ENCODE peak calls at places on chromosomes 3 and 15, in four cellular contexts. N is adrenal gland, F is GM06990, L is dorsolateral prefrontal cortex. R is an unnamed sample.

GRCh38 chr3:51568041-51568440 is 29.5 kb downstream of the RAD54L2 start:
- DNase-seq in N (no peak), F (no peak), L (peak; percentile 12), R (no peak)

GRCh38 chr15:33112541-33113105 is 81.9 kb downstream of the FMN1 start:
- DNase-seq in F (no peak), N (no peak), L (no peak), R (no peak)

GRCh38 chr15:94677202-94677790 is 445.9 kb downstream of the MCTP2 start:
- DNase-seq in L (no peak), N (no peak), F (no peak), R (no peak)

GRCh38 chr3:173891272-173892100 is 493.9 kb downstream of the NLGN1 start:
- DNase-seq in L (peak; percentile 32), F (no peak), N (no peak), R (no peak)

GRCh38 chr3:37050242-37050641 is 56.9 kb downstream of the MLH1 start:
- DNase-seq in F (no peak), L (no peak), N (no peak), R (no peak)

GRCh38 chr15:100764778-100765457 is 114.7 kb upstream of the ALDH1A3 start:
- DNase-seq in N (no peak), L (no peak), F (no peak), R (peak; percentile 78)

GRCh38 chr3:184175506-184175905 is 851 bp downstream of the AP2M1 start:
- DNase-seq in F (no peak), N (no peak), L (no peak), R (no peak)

GRCh38 chr15:43410572-43411214 is 39.8 kb downstream of the TUBGCP4 start:
- DNase-seq in N (no peak), F (no peak), L (no peak), R (peak; percentile 75)

GRCh38 chr3:52311567-52312119 is 4.5 kb upstream of the DNAH1 start:
- DNase-seq in N (no peak), F (no peak), L (peak; percentile 46), R (no peak)

GRCh38 chr3:123880998-123881561 is 3.1 kb downstream of the MYLK start:
- DNase-seq in N (no peak), L (no peak), F (no peak), R (peak; percentile 65)

GRCh38 chr3:46922871-46923558 is 45.5 kb downstream of the PTH1R start:
- DNase-seq in F (no peak), L (no peak), N (peak; percentile 24), R (no peak)

GRCh38 chr3:153162513-153163348 is 705 bp downstream of the RAP2B start:
- DNase-seq in F (peak; percentile 74), N (peak; percentile 37), L (peak; percentile 29), R (peak; percentile 43)

GRCh38 chr15:65245096-65245849 is 34.0 kb upstream of the CILP start:
- DNase-seq in N (peak; percentile 58), F (no peak), L (no peak), R (peak; percentile 69)

GRCh38 chr3:38165722-38166387 is 518 bp downstream of the OXSR1 start:
- DNase-seq in F (no peak), N (peak; percentile 73), L (peak; percentile 41), R (peak; percentile 12)

GRCh38 chr3:149576071-149576564 is 81.7 kb downstream of the WWTR1 start:
- DNase-seq in N (peak; percentile 34), F (no peak), L (no peak), R (peak; percentile 99)

GRCh38 chr3:66475386-66476020 is 25.3 kb downstream of the LRIG1 start:
- DNase-seq in N (no peak), F (no peak), L (no peak), R (no peak)

GRCh38 chr3:20462723-20463122 is 276.7 kb upstream of the SGO1 start:
- DNase-seq in N (no peak), F (no peak), L (no peak), R (no peak)

GRCh38 chr15:31357148-31357547 is 30.5 kb downstream of the KLF13 start:
- DNase-seq in L (no peak), F (no peak), N (no peak), R (no peak)

GRCh38 chr3:60839242-60839641 is 412.0 kb downstream of the FHIT start:
- DNase-seq in F (no peak), L (no peak), N (no peak), R (no peak)

GRCh38 chr3:108062051-108062450 is 28.8 kb downstream of the CD47 start:
- DNase-seq in L (no peak), N (no peak), F (peak; percentile 28), R (no peak)

GRCh38 chr3:24400015-24400414 is 94.6 kb downstream of the THRB start:
- DNase-seq in F (no peak), L (no peak), N (no peak), R (no peak)
- TF ChIP-seq CTCF in F (no peak), L (no peak), N (no peak), R (no peak)

DNA sequence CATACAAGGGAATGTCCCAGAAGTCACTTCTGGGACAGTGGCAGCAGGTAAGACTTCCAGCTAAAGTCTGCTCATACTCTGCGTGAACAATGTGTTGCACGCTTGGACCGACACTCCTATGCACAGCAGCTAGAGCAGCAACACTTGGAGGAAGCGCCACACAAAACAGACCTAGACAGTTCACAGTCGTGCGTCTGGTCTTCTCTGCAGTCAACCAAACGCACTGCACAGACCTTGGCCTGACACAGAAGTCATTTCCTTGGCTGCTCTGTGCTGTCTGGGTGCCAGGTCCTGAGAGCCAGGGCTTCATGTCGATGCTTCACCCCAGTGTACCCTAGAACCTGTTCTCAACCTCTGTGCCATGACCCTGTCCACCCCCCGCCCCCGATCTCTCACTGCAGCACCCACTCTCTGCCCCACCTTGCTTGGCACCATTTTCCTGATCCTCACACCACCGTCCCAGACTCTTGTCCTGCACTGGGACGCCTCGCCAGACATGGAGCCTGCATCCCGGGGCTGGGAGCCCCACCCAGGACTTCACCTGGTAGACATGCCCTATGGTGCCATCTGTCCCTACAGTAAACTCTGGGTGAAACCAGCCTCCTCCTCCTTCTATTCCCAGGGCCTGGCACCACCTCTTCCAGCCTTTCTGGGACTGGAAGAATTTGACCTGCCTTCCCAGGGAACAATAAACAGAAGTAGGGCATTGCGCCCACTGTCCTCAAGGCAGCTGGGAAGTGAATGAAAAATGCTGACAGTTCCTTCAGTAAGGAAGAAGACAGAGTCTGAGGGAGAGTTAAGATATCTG is 3.1 kb downstream of the ATP10A start:
- DNase-seq in F (no peak), L (no peak), N (peak; percentile 47), R (peak; percentile 41)
- H3K4me3 ChIP-seq in F (no peak overlapping the region), L (no peak overlapping the region), N (no peak overlapping the region), R (peak overlapping the region; percentile 28)

GRCh38 chr3:72470899-72471298 is 377.3 kb downstream of the SHQ1 start:
- DNase-seq in F (no peak), L (no peak), N (no peak), R (no peak)

GRCh38 chr3:72476139-72476483 is 372.1 kb downstream of the SHQ1 start:
- DNase-seq in N (no peak), L (no peak), F (no peak), R (no peak)

GRCh38 chr3:72474775-72475174 is 373.5 kb downstream of the SHQ1 start:
- DNase-seq in F (no peak), L (no peak), N (no peak), R (no peak)

GRCh38 chr3:72475258-72476138 is 372.7 kb downstream of the SHQ1 start:
- DNase-seq in L (no peak), N (no peak), F (no peak), R (no peak)

GRCh38 chr3:72473156-72473555 is 375.1 kb downstream of the SHQ1 start:
- DNase-seq in N (no peak), L (no peak), F (peak; percentile 34), R (no peak)
- TF ChIP-seq CTCF in N (no peak), L (no peak), F (no peak), R (no peak)

GRCh38 chr3:45055411-45056143 is 29.5 kb downstream of the CLEC3B start:
- DNase-seq in L (no peak), F (no peak), N (no peak), R (peak; percentile 75)
- H3K4me3 ChIP-seq in L (no peak overlapping the region), F (no peak overlapping the region), N (no peak overlapping the region), R (no peak overlapping the region)

GRCh38 chr3:56557815-56558170 is 818 bp downstream of the CCDC66 start:
- DNase-seq in F (no peak), L (no peak), N (no peak), R (no peak)
- TF ChIP-seq CTCF in F (no peak), L (no peak), N (peak; percentile 7), R (no peak)

DNA sequence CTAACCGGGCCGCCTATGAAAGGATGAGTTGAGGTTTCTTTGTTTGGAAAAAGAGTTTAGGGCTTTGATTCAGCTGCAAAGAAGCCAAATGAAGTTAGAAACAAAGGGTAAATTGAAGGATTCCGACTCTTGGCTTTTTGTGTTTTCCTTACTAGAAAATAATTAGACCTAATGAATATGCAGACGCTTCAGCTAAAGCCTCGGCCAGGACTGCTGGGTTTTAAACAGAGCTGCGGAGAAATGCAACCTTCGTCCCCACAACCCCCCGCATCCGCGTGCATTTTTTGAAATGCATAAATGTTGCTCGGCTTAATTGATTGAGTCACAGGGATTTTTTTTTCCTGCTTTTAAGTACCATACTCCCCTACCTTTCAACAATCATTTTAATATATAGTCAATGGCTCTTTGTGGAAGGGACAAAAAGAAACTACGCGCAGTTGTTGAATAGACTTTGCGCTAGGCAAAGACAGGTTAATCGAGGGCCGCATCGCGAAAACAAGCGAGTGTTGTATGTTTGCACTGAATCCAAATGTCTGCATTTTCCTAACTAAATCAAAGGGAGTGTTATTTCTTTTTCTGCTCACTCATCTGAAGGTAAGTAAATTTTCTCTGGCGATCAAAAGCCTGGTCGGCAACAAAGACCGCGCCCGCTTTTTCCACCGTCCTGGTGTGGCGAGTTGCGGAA is 1.3 kb upstream of the ZIC4 start:
- DNase-seq in F (no peak), N (no peak), L (peak; percentile 22), R (no peak)
- H3K4me3 ChIP-seq in F (no peak overlapping the region), N (no peak overlapping the region), L (peak overlapping the region; percentile 77), R (no peak overlapping the region)

DNA sequence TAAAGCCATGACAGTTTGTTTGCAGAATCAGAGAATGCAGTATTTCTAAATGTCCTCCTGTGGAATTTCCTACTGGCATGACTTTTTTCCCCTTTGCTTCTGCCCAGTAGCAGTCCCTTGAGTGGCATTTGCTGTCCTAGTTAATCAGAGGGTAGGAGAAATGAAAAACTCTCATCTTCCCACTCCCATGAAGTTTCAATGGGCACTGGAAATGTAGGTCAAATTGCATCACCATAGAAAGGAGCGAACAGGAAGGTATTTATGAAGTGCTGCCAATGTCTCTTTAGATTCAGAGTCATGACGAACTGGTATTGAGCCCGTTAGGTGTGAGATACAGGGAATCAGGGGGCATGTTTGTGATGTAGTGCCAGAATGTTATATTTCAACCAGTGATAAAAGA is 23.2 kb downstream of the ATXN7 start:
- DNase-seq in N (no peak), F (no peak), L (no peak), R (no peak)
- TF ChIP-seq CTCF in N (no peak), F (no peak), L (no peak), R (no peak)

DNA sequence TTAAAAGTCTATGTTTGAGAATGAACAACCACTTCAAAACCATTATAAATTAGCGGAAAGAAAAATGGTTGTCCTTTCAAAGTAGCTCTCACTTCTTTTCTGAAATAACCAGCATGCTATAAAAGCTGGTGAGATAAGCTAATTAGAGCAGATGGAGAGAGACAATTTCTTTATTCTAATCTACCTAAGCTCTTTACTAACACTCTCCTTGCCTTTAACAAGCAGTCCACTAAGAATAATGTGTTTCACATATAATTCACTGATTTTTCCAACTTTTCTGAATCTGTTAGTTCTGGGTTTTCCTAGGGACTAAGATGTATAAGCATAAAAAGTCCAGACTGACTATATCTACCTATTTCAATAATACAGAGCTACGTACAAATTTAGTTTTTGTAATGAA is at the start of gene IMPG2:
- DNase-seq in N (no peak), F (no peak), L (no peak), R (no peak)
- H3K4me3 ChIP-seq in N (no peak within 1 kb of the TSS), F (no peak within 1 kb of the TSS), L (no peak within 1 kb of the TSS), R (no peak within 1 kb of the TSS)